ENCODE peak calls at places on chromosomes 16 and 17, in ten cellular contexts. One of them, this sample, is unnamed.

GRCh38 chr17:67950945-67951344 is 45.3 kb downstream of the C17orf58 start:
- DNase-seq in brain microvascular endothelial cell: no peak
- DNase-seq in neural crest cell: no peak
- DNase-seq in K562: no peak
- DNase-seq in dorsolateral prefrontal cortex: no peak
- DNase-seq in prostate gland: no peak
- DNase-seq in neural progenitor cell: no peak
- DNase-seq in esophagus muscularis mucosa: no peak
- DNase-seq in H9: no peak
- DNase-seq in endothelial cell: no peak
- DNase-seq in this sample: no peak

GRCh38 chr16:17358846-17359245 is 111.9 kb downstream of the XYLT1 start:
- DNase-seq in brain microvascular endothelial cell: no peak
- DNase-seq in neural crest cell: no peak
- DNase-seq in K562: no peak
- DNase-seq in dorsolateral prefrontal cortex: no peak
- DNase-seq in prostate gland: no peak
- DNase-seq in neural progenitor cell: peak; percentile 43
- DNase-seq in esophagus muscularis mucosa: no peak
- DNase-seq in H9: no peak
- DNase-seq in endothelial cell: no peak
- DNase-seq in this sample: no peak

GRCh38 chr16:86680137-86680536 is 101.8 kb downstream of the FOXL1 start:
- DNase-seq in brain microvascular endothelial cell: peak; percentile 87
- DNase-seq in neural crest cell: no peak
- DNase-seq in K562: no peak
- DNase-seq in dorsolateral prefrontal cortex: no peak
- DNase-seq in prostate gland: no peak
- DNase-seq in neural progenitor cell: no peak
- DNase-seq in esophagus muscularis mucosa: no peak
- DNase-seq in H9: no peak
- DNase-seq in endothelial cell: no peak
- DNase-seq in this sample: no peak

GRCh38 chr17:82414548-82415281 is 3.4 kb upstream of the HEXD start:
- DNase-seq in brain microvascular endothelial cell: peak; percentile 52
- DNase-seq in neural crest cell: peak; percentile 74
- DNase-seq in K562: peak; percentile 92
- DNase-seq in dorsolateral prefrontal cortex: peak; percentile 39
- DNase-seq in prostate gland: peak; percentile 54
- DNase-seq in neural progenitor cell: peak; percentile 91
- DNase-seq in esophagus muscularis mucosa: no peak
- DNase-seq in H9: peak; percentile 95
- DNase-seq in endothelial cell: peak; percentile 88
- DNase-seq in this sample: peak; percentile 64

GRCh38 chr16:70635356-70636016 is 10.9 kb upstream of the IL34 start:
- DNase-seq in brain microvascular endothelial cell: peak; percentile 73
- DNase-seq in neural crest cell: peak; percentile 88
- DNase-seq in K562: no peak
- DNase-seq in dorsolateral prefrontal cortex: no peak
- DNase-seq in prostate gland: no peak
- DNase-seq in neural progenitor cell: peak; percentile 93
- DNase-seq in esophagus muscularis mucosa: no peak
- DNase-seq in H9: no peak
- DNase-seq in endothelial cell: no peak
- DNase-seq in this sample: no peak

GRCh38 chr17:68425979-68426378 is 31.3 kb downstream of the WIPI1 start:
- DNase-seq in brain microvascular endothelial cell: no peak
- DNase-seq in neural crest cell: no peak
- DNase-seq in K562: no peak
- DNase-seq in dorsolateral prefrontal cortex: no peak
- DNase-seq in prostate gland: no peak
- DNase-seq in neural progenitor cell: peak; percentile 0
- DNase-seq in esophagus muscularis mucosa: peak; percentile 87
- DNase-seq in H9: no peak
- DNase-seq in endothelial cell: no peak
- DNase-seq in this sample: no peak

GRCh38 chr17:3609689-3610088 is 478 bp upstream of the TRPV1 start:
- DNase-seq in brain microvascular endothelial cell: no peak
- DNase-seq in neural crest cell: no peak
- DNase-seq in K562: no peak
- DNase-seq in dorsolateral prefrontal cortex: no peak
- DNase-seq in prostate gland: no peak
- DNase-seq in neural progenitor cell: no peak
- DNase-seq in esophagus muscularis mucosa: no peak
- DNase-seq in H9: no peak
- DNase-seq in endothelial cell: no peak
- DNase-seq in this sample: no peak

GRCh38 chr17:35214192-35214591 is 20.0 kb upstream of the SLC35G3 start:
- DNase-seq in brain microvascular endothelial cell: no peak
- DNase-seq in neural crest cell: no peak
- DNase-seq in K562: no peak
- DNase-seq in dorsolateral prefrontal cortex: no peak
- DNase-seq in prostate gland: no peak
- DNase-seq in neural progenitor cell: no peak
- DNase-seq in esophagus muscularis mucosa: no peak
- DNase-seq in H9: no peak
- DNase-seq in endothelial cell: no peak
- DNase-seq in this sample: no peak

DNA sequence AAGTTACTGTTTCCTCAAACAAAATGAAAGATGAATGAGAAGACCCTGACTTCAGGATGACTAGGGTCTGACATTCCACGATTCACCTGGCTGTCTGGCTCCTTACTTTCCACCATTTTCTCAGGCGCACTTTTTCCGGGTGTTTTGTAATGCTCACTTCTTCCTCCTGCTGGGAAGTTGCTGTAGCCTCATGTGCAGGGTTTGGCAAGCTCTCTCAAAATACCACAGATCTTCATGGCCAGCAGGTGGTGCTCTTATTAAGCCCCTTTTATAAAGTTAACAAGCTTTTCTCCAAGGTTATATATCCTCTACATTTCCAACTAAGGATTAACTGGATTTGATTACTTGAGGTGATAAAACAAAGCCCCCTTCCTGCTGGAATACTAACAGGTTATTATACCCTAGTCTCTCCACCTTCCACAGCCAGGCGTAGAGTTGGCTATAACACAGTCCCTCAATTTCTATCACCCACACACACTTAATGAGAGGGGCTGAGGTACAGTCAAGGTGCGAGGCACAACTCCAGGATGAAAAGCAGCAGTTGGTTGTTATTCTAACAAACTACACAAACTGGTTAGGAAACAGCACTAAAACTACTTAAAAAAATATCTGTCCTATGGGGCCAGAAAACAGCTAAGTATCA is 45.4 kb downstream of the STH start:
- DNase-seq in brain microvascular endothelial cell: peak; percentile 89
- DNase-seq in neural crest cell: peak; percentile 48
- DNase-seq in K562: peak; percentile 62
- DNase-seq in dorsolateral prefrontal cortex: peak; percentile 76
- DNase-seq in prostate gland: peak; percentile 92
- DNase-seq in neural progenitor cell: peak; percentile 81
- DNase-seq in esophagus muscularis mucosa: no peak
- DNase-seq in H9: peak; percentile 76
- DNase-seq in endothelial cell: peak; percentile 57
- DNase-seq in this sample: peak; percentile 27
- TF ChIP-seq CTCF in brain microvascular endothelial cell: peak; percentile 87
- TF ChIP-seq CTCF in neural crest cell: peak; percentile 82
- TF ChIP-seq CTCF in K562: peak; percentile 98
- TF ChIP-seq CTCF in dorsolateral prefrontal cortex: peak; percentile 77
- TF ChIP-seq CTCF in prostate gland: peak; percentile 93
- TF ChIP-seq CTCF in neural progenitor cell: peak; percentile 82
- TF ChIP-seq CTCF in esophagus muscularis mucosa: peak; percentile 91
- TF ChIP-seq CTCF in H9: peak; percentile 89
- TF ChIP-seq CTCF in endothelial cell: peak; percentile 59
- TF ChIP-seq CTCF in this sample: peak; percentile 74

DNA sequence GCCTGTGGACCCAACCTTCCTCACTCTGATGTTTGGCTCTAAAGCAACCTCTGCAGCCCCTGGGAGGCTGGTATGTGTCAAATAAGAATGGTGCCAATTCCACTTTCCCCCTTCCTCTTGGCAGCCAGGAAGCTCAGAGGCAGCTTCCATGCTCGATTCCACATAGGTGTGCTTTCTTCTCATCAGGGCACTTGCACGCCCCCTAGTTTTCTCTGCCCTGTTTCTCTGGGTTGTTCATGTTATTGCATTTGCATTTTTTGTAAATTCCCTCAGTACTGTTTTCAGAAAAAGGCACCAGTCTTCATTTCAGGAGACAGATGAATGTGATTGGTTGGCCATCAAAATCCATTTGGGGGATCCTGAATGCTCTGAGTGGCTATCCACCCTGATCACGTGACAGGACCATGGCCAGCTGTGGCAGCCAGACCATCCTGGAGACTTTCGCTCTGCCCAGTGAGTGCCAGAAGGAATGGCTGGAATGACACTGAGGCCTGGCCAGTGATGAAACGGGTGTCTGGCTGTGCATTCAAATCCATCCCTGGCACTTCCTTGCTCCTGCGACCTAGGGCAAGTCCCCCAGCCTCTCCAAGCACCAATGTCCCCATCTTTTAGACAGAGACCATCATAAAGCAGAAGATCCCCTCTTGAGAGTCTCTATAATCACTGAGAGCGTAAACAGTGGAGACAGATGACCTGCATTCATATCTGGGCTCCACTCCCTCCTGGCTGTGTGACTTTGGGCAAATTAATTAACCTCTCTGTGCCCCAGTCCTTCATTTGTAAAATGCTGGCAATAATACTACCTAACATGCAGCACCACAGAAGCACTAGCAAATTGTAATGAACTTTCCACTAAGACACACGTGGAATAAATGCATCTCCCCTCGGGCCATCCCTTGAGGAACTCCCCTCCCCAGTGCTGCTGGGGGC is 56.4 kb downstream of the CNGB1 start:
- DNase-seq in brain microvascular endothelial cell: no peak
- DNase-seq in neural crest cell: no peak
- DNase-seq in K562: no peak
- DNase-seq in dorsolateral prefrontal cortex: no peak
- DNase-seq in prostate gland: no peak
- DNase-seq in neural progenitor cell: no peak
- DNase-seq in esophagus muscularis mucosa: no peak
- DNase-seq in H9: no peak
- DNase-seq in endothelial cell: no peak
- DNase-seq in this sample: no peak
- TF ChIP-seq CTCF in brain microvascular endothelial cell: no peak
- TF ChIP-seq CTCF in neural crest cell: no peak
- TF ChIP-seq CTCF in K562: peak; percentile 39
- TF ChIP-seq CTCF in dorsolateral prefrontal cortex: no peak
- TF ChIP-seq CTCF in prostate gland: no peak
- TF ChIP-seq CTCF in neural progenitor cell: no peak
- TF ChIP-seq CTCF in esophagus muscularis mucosa: no peak
- TF ChIP-seq CTCF in H9: no peak
- TF ChIP-seq CTCF in endothelial cell: no peak
- TF ChIP-seq CTCF in this sample: no peak

GRCh38 chr17:76123749-76124581 is 17.1 kb downstream of the FOXJ1 start:
- DNase-seq in brain microvascular endothelial cell: no peak
- DNase-seq in neural crest cell: no peak
- DNase-seq in K562: peak; percentile 4
- DNase-seq in dorsolateral prefrontal cortex: no peak
- DNase-seq in prostate gland: no peak
- DNase-seq in neural progenitor cell: no peak
- DNase-seq in esophagus muscularis mucosa: no peak
- DNase-seq in H9: no peak
- DNase-seq in endothelial cell: no peak
- DNase-seq in this sample: no peak
- TF ChIP-seq CTCF in brain microvascular endothelial cell: no peak
- TF ChIP-seq CTCF in neural crest cell: no peak
- TF ChIP-seq CTCF in K562: no peak
- TF ChIP-seq CTCF in dorsolateral prefrontal cortex: no peak
- TF ChIP-seq CTCF in prostate gland: no peak
- TF ChIP-seq CTCF in neural progenitor cell: no peak
- TF ChIP-seq CTCF in esophagus muscularis mucosa: no peak
- TF ChIP-seq CTCF in H9: no peak
- TF ChIP-seq CTCF in endothelial cell: no peak
- TF ChIP-seq CTCF in this sample: no peak

GRCh38 chr17:78448356-78448993 is 70.0 kb downstream of the PGS1 start:
- DNase-seq in brain microvascular endothelial cell: no peak
- DNase-seq in neural crest cell: no peak
- DNase-seq in K562: no peak
- DNase-seq in dorsolateral prefrontal cortex: no peak
- DNase-seq in prostate gland: no peak
- DNase-seq in neural progenitor cell: no peak
- DNase-seq in esophagus muscularis mucosa: no peak
- DNase-seq in H9: no peak
- DNase-seq in endothelial cell: no peak
- DNase-seq in this sample: no peak
- TF ChIP-seq CTCF in brain microvascular endothelial cell: peak; percentile 42
- TF ChIP-seq CTCF in neural crest cell: peak; percentile 35
- TF ChIP-seq CTCF in K562: peak; percentile 29
- TF ChIP-seq CTCF in dorsolateral prefrontal cortex: no peak
- TF ChIP-seq CTCF in prostate gland: no peak
- TF ChIP-seq CTCF in neural progenitor cell: no peak
- TF ChIP-seq CTCF in esophagus muscularis mucosa: no peak
- TF ChIP-seq CTCF in H9: peak; percentile 53
- TF ChIP-seq CTCF in endothelial cell: no peak
- TF ChIP-seq CTCF in this sample: no peak

GRCh38 chr16:57724541-57724940 is 11.0 kb upstream of the KATNB1 start:
- DNase-seq in brain microvascular endothelial cell: no peak
- DNase-seq in neural crest cell: no peak
- DNase-seq in K562: no peak
- DNase-seq in dorsolateral prefrontal cortex: no peak
- DNase-seq in prostate gland: no peak
- DNase-seq in neural progenitor cell: no peak
- DNase-seq in esophagus muscularis mucosa: no peak
- DNase-seq in H9: no peak
- DNase-seq in endothelial cell: no peak
- DNase-seq in this sample: no peak

GRCh38 chr16:57722651-57723050 is 12.9 kb upstream of the KATNB1 start:
- DNase-seq in brain microvascular endothelial cell: no peak
- DNase-seq in neural crest cell: no peak
- DNase-seq in K562: no peak
- DNase-seq in dorsolateral prefrontal cortex: no peak
- DNase-seq in prostate gland: no peak
- DNase-seq in neural progenitor cell: no peak
- DNase-seq in esophagus muscularis mucosa: no peak
- DNase-seq in H9: no peak
- DNase-seq in endothelial cell: no peak
- DNase-seq in this sample: no peak

GRCh38 chr16:57721356-57721755 is 14.2 kb upstream of the KATNB1 start:
- DNase-seq in brain microvascular endothelial cell: no peak
- DNase-seq in neural crest cell: no peak
- DNase-seq in K562: no peak
- DNase-seq in dorsolateral prefrontal cortex: no peak
- DNase-seq in prostate gland: no peak
- DNase-seq in neural progenitor cell: no peak
- DNase-seq in esophagus muscularis mucosa: no peak
- DNase-seq in H9: no peak
- DNase-seq in endothelial cell: no peak
- DNase-seq in this sample: no peak

GRCh38 chr16:57721765-57722499 is 13.6 kb upstream of the KATNB1 start:
- DNase-seq in brain microvascular endothelial cell: no peak
- DNase-seq in neural crest cell: no peak
- DNase-seq in K562: no peak
- DNase-seq in dorsolateral prefrontal cortex: no peak
- DNase-seq in prostate gland: no peak
- DNase-seq in neural progenitor cell: no peak
- DNase-seq in esophagus muscularis mucosa: no peak
- DNase-seq in H9: no peak
- DNase-seq in endothelial cell: no peak
- DNase-seq in this sample: no peak

GRCh38 chr16:57723170-57723569 is 12.4 kb upstream of the KATNB1 start:
- DNase-seq in brain microvascular endothelial cell: no peak
- DNase-seq in neural crest cell: peak; percentile 38
- DNase-seq in K562: peak; percentile 42
- DNase-seq in dorsolateral prefrontal cortex: no peak
- DNase-seq in prostate gland: no peak
- DNase-seq in neural progenitor cell: peak; percentile 44
- DNase-seq in esophagus muscularis mucosa: no peak
- DNase-seq in H9: peak; percentile 73
- DNase-seq in endothelial cell: peak; percentile 56
- DNase-seq in this sample: no peak
- TF ChIP-seq CTCF in brain microvascular endothelial cell: peak; percentile 50
- TF ChIP-seq CTCF in neural crest cell: peak; percentile 46
- TF ChIP-seq CTCF in K562: peak; percentile 73
- TF ChIP-seq CTCF in dorsolateral prefrontal cortex: no peak
- TF ChIP-seq CTCF in prostate gland: no peak
- TF ChIP-seq CTCF in neural progenitor cell: peak; percentile 51
- TF ChIP-seq CTCF in esophagus muscularis mucosa: no peak
- TF ChIP-seq CTCF in H9: peak; percentile 70
- TF ChIP-seq CTCF in endothelial cell: peak; percentile 58
- TF ChIP-seq CTCF in this sample: no peak